ENCODE peak calls at places on chromosomes 2 and 18, in five cellular contexts. N is HepG2, O is A549, P is IMR-90, J is transverse colon. V is an unnamed sample. For H3K4me1, the result is how much of the 10 kb centered on the place peaks cover.

GRCh38 chr2:15120578-15120977 is 440.6 kb downstream of the NBAS start:
- DNase-seq in O (no peak), J (no peak), P (no peak), N (no peak), V (no peak)

GRCh38 chr18:67463829-67464228 is 52.7 kb downstream of the DSEL start:
- DNase-seq in P (no peak), O (peak), N (no peak), J (no peak), V (no peak)

GRCh38 chr18:39799010-39799409 is 2156.0 kb upstream of the PIK3C3 start:
- DNase-seq in J (peak), O (peak), P (no peak), N (no peak), V (no peak)

GRCh38 chr2:239227661-239228371 is 173.0 kb downstream of the HDAC4 start:
- DNase-seq in P (peak), O (no peak), N (no peak), J (no peak), V (peak)

GRCh38 chr2:106085441-106085911 is 108.6 kb downstream of the UXS1 start:
- DNase-seq in O (peak), N (peak), P (peak), J (peak), V (no peak)

GRCh38 chr2:158894078-158894477 is 74.4 kb upstream of the TANC1 start:
- DNase-seq in J (no peak), N (peak), O (no peak), P (peak), V (no peak)

GRCh38 chr2:883260-884026 is 67.2 kb upstream of the SNTG2 start:
- DNase-seq in J (no peak), N (no peak), P (no peak), O (no peak), V (no peak)

GRCh38 chr2:149483004-149483605 is 104.5 kb downstream of the MMADHC start:
- DNase-seq in N (no peak), J (no peak), O (no peak), P (no peak), V (no peak)

GRCh38 chr2:96693286-96694200 is 46.3 kb downstream of the LMAN2L start:
- DNase-seq in N (no peak), P (no peak), O (no peak), J (no peak), V (no peak)

GRCh38 chr2:128562471-128563347 is 244.0 kb upstream of the HS6ST1 start:
- DNase-seq in J (no peak), N (no peak), P (peak), O (no peak), V (no peak)

GRCh38 chr2:133809485-133809884 is 241.2 kb upstream of the NCKAP5 start:
- DNase-seq in P (no peak), J (no peak), O (no peak), N (no peak), V (no peak)

GRCh38 chr2:210034087-210034683 is 31.7 kb downstream of the RPE start:
- DNase-seq in J (no peak), P (no peak), N (no peak), O (no peak), V (no peak)

GRCh38 chr18:56431551-56431950 is 206.8 kb downstream of the TXNL1 start:
- DNase-seq in P (peak), N (no peak), J (no peak), O (no peak), V (no peak)

GRCh38 chr2:76491503-76491902 is 780.8 kb upstream of the GCFC2 start:
- DNase-seq in J (no peak), N (no peak), O (no peak), P (no peak), V (no peak)

GRCh38 chr18:8443505-8443904 is 165.7 kb upstream of the RAB12 start:
- DNase-seq in J (no peak), P (peak), O (no peak), N (no peak), V (no peak)

GRCh38 chr2:10536569-10537133 is 88.5 kb upstream of the ODC1 start:
- DNase-seq in N (no peak), O (peak), P (no peak), J (no peak), V (no peak)

GRCh38 chr2:18830962-18831361 is 241.6 kb upstream of the NT5C1B start:
- DNase-seq in N (peak), J (no peak), P (no peak), O (no peak), V (no peak)

GRCh38 chr2:168244318-168244717 is 3.1 kb downstream of the STK39 start:
- DNase-seq in J (peak), N (peak), O (no peak), P (no peak), V (no peak)

GRCh38 chr2:137202310-137202709 is 437.0 kb downstream of the THSD7B start:
- DNase-seq in N (no peak), J (no peak), P (no peak), O (no peak), V (no peak)

GRCh38 chr2:37472959-37473358 is 128.5 kb downstream of the QPCT start:
- DNase-seq in N (no peak), O (peak), P (peak), J (no peak), V (no peak)

GRCh38 chr2:120142528-120143261 is 80.5 kb downstream of the TMEM185B start:
- DNase-seq in J (no peak), P (no peak), O (no peak), N (no peak), V (no peak)

GRCh38 chr2:128685841-128686497 is 367.3 kb upstream of the HS6ST1 start:
- DNase-seq in P (no peak), O (no peak), N (no peak), J (no peak), V (no peak)

GRCh38 chr18:13276530-13277520 is 58.3 kb downstream of the LDLRAD4 start:
- DNase-seq in O (no peak), J (no peak), N (no peak), P (no peak), V (no peak)

GRCh38 chr2:101325425-101325824 is 16.9 kb upstream of the RNF149 start:
- DNase-seq in N (no peak), P (no peak), O (no peak), J (no peak), V (no peak)

GRCh38 chr2:60565472-60565871 is 12.0 kb upstream of the BCL11A start:
- DNase-seq in P (peak), N (peak), O (peak), J (peak), V (no peak)

GRCh38 chr2:28449489-28450395 is 46.1 kb upstream of the PLB1 start:
- DNase-seq in P (peak), O (peak), J (no peak), N (no peak), V (no peak)

GRCh38 chr2:46690825-46691224 is 211.5 kb downstream of the TMEM247 start:
- DNase-seq in J (no peak), P (peak), O (peak), N (peak), V (no peak)

GRCh38 chr18:26342646-26343045 is 116.4 kb downstream of the TAF4B start:
- DNase-seq in J (no peak), P (no peak), N (no peak), O (no peak), V (no peak)

GRCh38 chr2:200786826-200787225 is 24.9 kb upstream of the BZW1 start:
- DNase-seq in O (peak), P (peak), J (no peak), N (no peak), V (no peak)

GRCh38 chr2:144256996-144257707 is 262.8 kb downstream of the ZEB2 start:
- DNase-seq in O (no peak), J (no peak), P (peak), N (no peak), V (no peak)

GRCh38 chr2:10844083-10844482 is 31.5 kb upstream of the PDIA6 start:
- DNase-seq in O (peak), J (peak), N (no peak), P (peak), V (peak)

GRCh38 chr2:161238559-161239415 is 69.4 kb upstream of the PSMD14 start:
- DNase-seq in N (no peak), J (peak), P (peak), O (peak), V (peak)

GRCh38 chr2:240557101-240557751 is 562 bp downstream of the ANKMY1 start:
- DNase-seq in O (no peak), J (peak), N (no peak), P (no peak), V (no peak)

GRCh38 chr2:239694487-239694886 is 293.7 kb upstream of the HDAC4 start:
- DNase-seq in J (no peak), P (no peak), N (no peak), O (no peak), V (no peak)

GRCh38 chr2:238238766-238239551 is 879 bp downstream of the HES6 start:
- DNase-seq in N (no peak), J (peak), P (no peak), O (no peak), V (no peak)

GRCh38 chr2:176098366-176099158 is 1.0 kb upstream of the HOXD12 start:
- DNase-seq in P (no peak), N (no peak), J (no peak), O (no peak), V (no peak)

DNA sequence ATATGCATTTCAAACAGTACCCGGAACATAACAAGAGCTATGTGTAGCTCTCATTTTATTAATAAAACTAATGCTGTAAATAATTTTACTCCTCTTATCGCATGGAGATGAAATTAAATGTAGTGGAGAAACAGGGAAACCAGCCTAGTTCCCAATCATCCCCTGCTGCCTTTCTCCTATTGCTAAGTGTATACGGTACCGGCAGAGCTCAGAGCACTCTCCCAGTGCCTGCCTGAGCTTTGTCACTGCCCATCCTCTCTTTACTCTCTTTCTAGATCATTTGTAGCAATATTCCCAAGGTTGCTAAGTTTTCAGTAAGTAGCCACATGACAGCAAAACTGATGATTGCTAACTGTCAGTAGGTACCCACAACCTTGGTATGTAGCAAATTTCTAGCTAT is 85.5 kb upstream of the ZSWIM2 start:
- DNase-seq in J (no peak), P (no peak), O (no peak), N (no peak), V (no peak)
- H3K4me3 ChIP-seq in J (no peak), P (no peak), O (no peak), N (no peak), V (no peak)

GRCh38 chr2:178522950-178523595 is 42.8 kb downstream of the PLEKHA3 start:
- DNase-seq in J (peak), P (peak), O (peak), N (peak), V (peak)
- TF ChIP-seq POLR2A in J (peak), P (peak), O (peak), N (peak), V (no peak)

DNA sequence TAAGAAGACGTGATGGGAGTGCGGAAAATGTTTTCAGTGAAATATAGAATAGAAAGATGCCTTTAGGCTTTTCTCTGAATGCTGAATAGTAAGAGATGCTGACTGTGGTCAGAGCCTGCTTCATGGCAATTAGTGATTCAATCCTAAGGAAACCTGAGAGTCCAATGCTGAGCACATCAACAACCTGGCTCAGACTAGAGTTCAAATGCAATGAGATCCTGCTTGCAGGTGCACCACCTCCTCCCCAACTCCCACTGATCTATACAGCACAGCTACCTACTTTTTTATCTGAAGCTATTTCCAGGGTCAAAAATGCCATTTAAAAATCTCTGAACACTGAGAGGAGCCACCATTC is 65.4 kb downstream of the AAK1 start:
- DNase-seq in J (no peak), P (no peak), N (no peak), O (no peak), V (peak)
- H3K4me1 ChIP-seq in J (under half), P (under half), N (under half), O (under half), V (half or more)

GRCh38 chr2:208657468-208657867 is 250.9 kb downstream of the PTH2R start:
- DNase-seq in J (no peak), O (peak), N (no peak), P (no peak), V (no peak)
- H3K4me3 ChIP-seq in J (no peak), O (no peak), N (no peak), P (no peak), V (no peak)

GRCh38 chr18:23924813-23925212 is 89.7 kb upstream of the TTC39C start:
- DNase-seq in N (no peak), P (peak), J (no peak), O (no peak), V (no peak)
- TF ChIP-seq POLR2A in N (no peak), P (no peak), J (no peak), O (no peak), V (no peak)

DNA sequence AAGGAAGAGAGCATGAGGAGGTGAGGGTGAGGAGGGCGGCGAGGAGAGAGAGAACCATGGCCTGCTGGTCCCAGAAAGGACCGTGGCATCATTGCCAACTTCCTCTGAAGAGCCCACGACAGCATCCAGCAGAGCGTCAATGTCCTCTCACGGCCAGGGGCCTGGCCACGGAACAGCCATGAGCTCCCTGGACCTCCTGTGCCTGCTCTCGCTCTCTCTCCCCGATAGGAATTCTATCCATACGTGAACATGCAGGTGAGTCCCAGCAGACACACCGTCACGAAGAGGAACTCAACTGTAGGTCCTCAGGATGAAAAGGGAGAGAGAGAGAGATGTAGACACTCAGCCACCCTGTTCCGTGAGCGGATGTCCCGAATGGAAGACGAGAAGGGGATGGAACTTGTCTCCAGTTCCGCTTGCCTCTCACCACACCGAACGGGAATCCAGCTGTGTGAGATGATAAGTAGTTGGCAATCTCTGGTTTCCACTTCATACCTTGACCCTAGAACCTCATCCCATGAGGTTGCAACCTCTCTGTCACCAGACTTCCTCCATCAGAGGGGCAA is 107.6 kb downstream of the TNS1 start:
- DNase-seq in P (no peak), N (no peak), O (no peak), J (no peak), V (no peak)
- H3K4me1 ChIP-seq in P (under half), N (under half), O (under half), J (under half), V (under half)

DNA sequence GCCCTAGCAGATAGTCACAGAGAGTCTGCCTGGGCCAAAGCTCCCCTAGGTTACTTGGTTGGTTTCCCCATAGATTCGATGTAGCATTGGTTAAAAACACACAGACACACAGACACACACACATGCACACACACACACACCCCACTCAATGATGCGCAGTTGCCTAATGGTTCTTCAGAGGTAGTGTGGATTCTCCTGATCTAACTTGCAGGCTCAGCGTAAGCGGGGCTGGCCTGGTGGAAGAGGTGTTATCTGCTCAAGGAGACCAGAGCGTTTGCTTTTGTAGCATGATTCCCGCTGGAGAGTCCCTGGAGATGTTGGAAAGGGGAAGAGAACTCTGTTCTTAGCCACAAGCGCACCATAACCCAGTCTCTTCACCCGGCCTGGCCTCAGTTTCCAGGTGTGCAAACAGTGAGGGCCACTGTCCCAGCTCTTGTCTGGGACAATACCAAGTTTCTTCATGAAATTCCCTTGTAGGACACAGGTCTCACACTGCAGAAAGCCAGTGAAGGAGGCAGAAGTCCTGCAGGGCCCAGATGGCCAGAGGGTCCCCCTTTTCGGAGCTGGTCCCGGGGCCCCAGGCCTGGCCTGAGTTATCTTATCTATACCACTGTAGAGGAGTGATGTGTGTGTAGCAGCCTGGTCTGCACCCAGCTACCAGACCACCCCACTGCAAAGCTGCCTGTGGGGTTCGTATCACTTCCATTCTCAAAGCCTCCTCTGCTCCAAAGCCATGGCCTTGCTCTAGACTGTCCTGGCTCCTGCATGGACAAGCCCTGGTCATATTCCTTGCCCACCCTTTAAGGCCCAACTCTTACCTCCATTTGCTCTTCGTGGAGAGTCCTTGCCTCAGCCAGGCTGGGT is 3.7 kb downstream of the ACKR3 start:
- DNase-seq in O (no peak), J (no peak), N (no peak), P (no peak), V (no peak)
- H3K4me3 ChIP-seq in O (no peak), J (no peak), N (no peak), P (no peak), V (no peak)

DNA sequence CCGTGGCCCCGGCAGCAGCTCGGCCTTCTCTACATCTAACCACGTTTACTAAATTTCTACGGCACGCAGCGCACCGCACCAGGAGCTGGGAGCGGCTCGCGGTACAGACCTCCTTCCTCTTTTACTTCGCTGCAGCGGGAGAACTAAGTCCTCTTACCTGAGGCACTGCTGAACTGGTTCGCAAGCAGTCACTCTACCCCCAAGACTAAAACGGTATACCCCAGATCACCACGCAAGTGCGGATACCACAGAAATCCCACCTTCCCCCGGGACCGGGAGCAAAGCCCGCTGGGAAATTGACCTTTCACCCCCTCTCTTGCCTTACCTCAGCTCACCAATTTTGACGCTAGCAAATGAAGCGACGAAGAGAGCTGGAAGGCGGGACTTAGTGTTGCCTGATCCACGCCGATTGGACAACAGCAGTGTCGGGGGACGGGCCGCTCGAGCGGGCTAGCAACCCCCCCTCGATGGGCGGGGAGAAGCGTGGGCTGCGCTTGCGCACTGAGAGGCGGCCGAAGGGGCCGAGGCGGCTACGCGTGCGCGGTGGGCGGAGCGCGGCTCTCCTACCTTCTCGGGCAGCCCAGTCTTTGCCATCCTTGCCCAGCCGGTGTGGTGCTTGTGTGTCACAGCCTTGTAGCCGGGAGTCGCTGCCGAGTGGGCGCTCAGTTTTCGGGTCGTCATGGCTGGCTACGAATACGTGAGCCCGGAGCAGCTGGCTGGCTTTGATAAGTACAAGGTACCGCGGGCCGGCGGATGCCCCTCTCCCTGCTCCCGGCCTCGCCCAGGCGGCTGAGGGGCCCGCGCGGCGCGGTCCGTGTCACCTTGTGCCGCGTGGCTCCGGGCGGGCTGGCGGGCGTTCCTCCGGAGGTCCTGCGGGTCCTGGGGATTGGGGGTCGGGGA is at the start of gene SELENOI:
- DNase-seq in O (peak), P (peak), J (peak), N (peak), V (peak)
- TF ChIP-seq POLR2A in O (peak), P (peak), J (peak), N (peak), V (peak)

GRCh38 chr2:173943139-173943538 is 22.0 kb downstream of the SP3 start:
- DNase-seq in P (no peak), J (no peak), O (no peak), N (no peak), V (no peak)

GRCh38 chr2:173941567-173941966 is 23.6 kb downstream of the SP3 start:
- DNase-seq in N (no peak), O (no peak), J (no peak), P (no peak), V (no peak)

GRCh38 chr2:173943738-173944137 is 21.4 kb downstream of the SP3 start:
- DNase-seq in J (no peak), O (no peak), P (no peak), N (no peak), V (no peak)

GRCh38 chr2:173938700-173939384 is 26.3 kb downstream of the SP3 start:
- DNase-seq in O (no peak), N (no peak), P (no peak), J (no peak), V (no peak)

GRCh38 chr2:173940208-173941020 is 24.8 kb downstream of the SP3 start:
- DNase-seq in J (no peak), N (no peak), P (no peak), O (no peak), V (no peak)
- H3K4me1 ChIP-seq in J (under half), N (under half), P (under half), O (half or more), V (half or more)

V was measured in gastrocnemius medialis.